ENCODE peak calls at places on chromosomes 2 and 18, in four cellular contexts. One of them, this sample, is unnamed.

GRCh38 chr2:237429761-237430160 is 15.8 kb upstream of the COL6A3 start:
- DNase-seq in fibroblast of lung: no peak
- DNase-seq in breast epithelium: no peak
- DNase-seq in CD8-positive, alpha-beta T cell: peak; percentile 53
- DNase-seq in this sample: no peak

GRCh38 chr2:69617744-69618143 is 25.8 kb downstream of the AAK1 start:
- DNase-seq in fibroblast of lung: no peak
- DNase-seq in breast epithelium: no peak
- DNase-seq in CD8-positive, alpha-beta T cell: no peak
- DNase-seq in this sample: no peak

GRCh38 chr18:60120231-60120630 is 220.4 kb downstream of the PMAIP1 start:
- DNase-seq in fibroblast of lung: no peak
- DNase-seq in breast epithelium: no peak
- DNase-seq in CD8-positive, alpha-beta T cell: no peak
- DNase-seq in this sample: no peak

GRCh38 chr2:233451950-233452349 is 97.7 kb downstream of the DGKD start:
- DNase-seq in fibroblast of lung: no peak
- DNase-seq in breast epithelium: no peak
- DNase-seq in CD8-positive, alpha-beta T cell: no peak
- DNase-seq in this sample: no peak

GRCh38 chr2:6927753-6928152 is 10.5 kb downstream of the RNF144A start:
- DNase-seq in fibroblast of lung: no peak
- DNase-seq in breast epithelium: no peak
- DNase-seq in CD8-positive, alpha-beta T cell: no peak
- DNase-seq in this sample: no peak

GRCh38 chr2:148306027-148306426 is 285.1 kb downstream of the MBD5 start:
- DNase-seq in fibroblast of lung: no peak
- DNase-seq in breast epithelium: no peak
- DNase-seq in CD8-positive, alpha-beta T cell: no peak
- DNase-seq in this sample: no peak

GRCh38 chr18:63860536-63860930 is 27.0 kb upstream of the SERPINB2 start:
- DNase-seq in fibroblast of lung: no peak
- DNase-seq in breast epithelium: no peak
- DNase-seq in CD8-positive, alpha-beta T cell: no peak
- DNase-seq in this sample: no peak

GRCh38 chr2:217459675-217460405 is 543.0 kb downstream of the TNS1 start:
- DNase-seq in fibroblast of lung: no peak
- DNase-seq in breast epithelium: no peak
- DNase-seq in CD8-positive, alpha-beta T cell: no peak
- DNase-seq in this sample: no peak

GRCh38 chr2:148122788-148123187 is 101.9 kb downstream of the MBD5 start:
- DNase-seq in fibroblast of lung: peak; percentile 12
- DNase-seq in breast epithelium: no peak
- DNase-seq in CD8-positive, alpha-beta T cell: no peak
- DNase-seq in this sample: peak; percentile 34

GRCh38 chr2:230614913-230615332 is 97.7 kb upstream of the CAB39 start:
- DNase-seq in fibroblast of lung: no peak
- DNase-seq in breast epithelium: no peak
- DNase-seq in CD8-positive, alpha-beta T cell: peak; percentile 35
- DNase-seq in this sample: no peak

GRCh38 chr18:26768388-26768787 is 97.1 kb downstream of the AQP4 start:
- DNase-seq in fibroblast of lung: no peak
- DNase-seq in breast epithelium: no peak
- DNase-seq in CD8-positive, alpha-beta T cell: no peak
- DNase-seq in this sample: no peak

GRCh38 chr18:26772691-26773090 is 92.8 kb downstream of the AQP4 start:
- DNase-seq in fibroblast of lung: no peak
- DNase-seq in breast epithelium: no peak
- DNase-seq in CD8-positive, alpha-beta T cell: no peak
- DNase-seq in this sample: no peak

GRCh38 chr18:26777316-26778053 is 88.0 kb downstream of the AQP4 start:
- DNase-seq in fibroblast of lung: no peak
- DNase-seq in breast epithelium: peak; percentile 34
- DNase-seq in CD8-positive, alpha-beta T cell: no peak
- DNase-seq in this sample: no peak

GRCh38 chr18:26771524-26771923 is 94.0 kb downstream of the AQP4 start:
- DNase-seq in fibroblast of lung: no peak
- DNase-seq in breast epithelium: no peak
- DNase-seq in CD8-positive, alpha-beta T cell: no peak
- DNase-seq in this sample: no peak
- TF ChIP-seq CTCF in fibroblast of lung: peak; percentile 8
- TF ChIP-seq CTCF in breast epithelium: peak; percentile 37
- TF ChIP-seq CTCF in CD8-positive, alpha-beta T cell: no peak
- TF ChIP-seq CTCF in this sample: no peak

DNA sequence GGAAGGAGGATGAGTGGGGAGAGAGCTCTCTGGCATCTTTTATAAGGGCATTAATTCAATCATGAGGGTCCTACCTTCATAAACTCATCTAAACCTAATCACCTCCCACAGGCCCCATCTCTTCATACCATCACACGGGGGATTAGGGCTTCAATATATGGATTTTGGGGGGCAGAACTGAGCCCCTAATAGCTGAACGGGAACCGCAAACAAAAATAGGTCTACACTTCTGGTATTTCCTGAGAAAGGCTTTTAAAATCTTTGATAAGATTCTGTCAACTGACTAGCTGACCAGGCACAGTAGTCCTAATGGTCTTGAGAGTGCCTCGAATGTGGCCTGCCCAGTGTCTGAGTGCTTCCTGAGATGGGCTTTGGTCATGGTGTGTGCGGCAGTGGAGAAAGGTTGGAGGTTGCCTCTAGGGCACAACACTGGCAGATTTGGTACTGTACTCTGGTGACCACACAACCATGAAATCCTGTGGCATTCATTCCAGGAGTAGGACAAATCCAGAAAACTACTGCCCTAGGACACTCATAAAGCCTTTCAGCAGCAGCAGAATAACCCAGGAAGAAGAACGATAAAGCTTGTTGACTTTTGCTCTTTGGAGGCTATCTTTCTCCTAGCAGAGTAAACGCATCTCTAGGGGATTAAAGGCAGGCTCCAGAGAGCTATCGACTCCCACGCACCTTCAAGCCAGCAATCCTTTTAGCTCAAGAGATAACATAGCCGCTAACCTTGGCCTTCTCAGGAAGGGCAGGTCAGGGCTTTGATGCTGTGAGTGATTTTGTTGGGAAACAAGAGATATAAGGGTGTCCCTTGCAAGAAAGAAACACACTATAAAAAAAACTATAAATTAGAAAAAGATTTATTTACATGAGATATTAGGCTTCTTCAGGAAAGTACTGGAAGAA is 12.3 kb upstream of the APOB start:
- DNase-seq in fibroblast of lung: no peak
- DNase-seq in breast epithelium: no peak
- DNase-seq in CD8-positive, alpha-beta T cell: no peak
- DNase-seq in this sample: no peak
- H3K27ac ChIP-seq in fibroblast of lung: no peak overlapping the region
- H3K27ac ChIP-seq in breast epithelium: no peak overlapping the region
- H3K27ac ChIP-seq in CD8-positive, alpha-beta T cell: no peak overlapping the region
- H3K27ac ChIP-seq in this sample: no peak overlapping the region

GRCh38 chr2:31725444-31725843 is 144.7 kb upstream of the SRD5A2 start:
- DNase-seq in fibroblast of lung: no peak
- DNase-seq in breast epithelium: no peak
- DNase-seq in CD8-positive, alpha-beta T cell: no peak
- DNase-seq in this sample: no peak

GRCh38 chr2:31728406-31729064 is 147.8 kb upstream of the SRD5A2 start:
- DNase-seq in fibroblast of lung: no peak
- DNase-seq in breast epithelium: no peak
- DNase-seq in CD8-positive, alpha-beta T cell: no peak
- DNase-seq in this sample: no peak

GRCh38 chr2:31729065-31729439 is 148.3 kb upstream of the SRD5A2 start:
- DNase-seq in fibroblast of lung: no peak
- DNase-seq in breast epithelium: no peak
- DNase-seq in CD8-positive, alpha-beta T cell: no peak
- DNase-seq in this sample: no peak

DNA sequence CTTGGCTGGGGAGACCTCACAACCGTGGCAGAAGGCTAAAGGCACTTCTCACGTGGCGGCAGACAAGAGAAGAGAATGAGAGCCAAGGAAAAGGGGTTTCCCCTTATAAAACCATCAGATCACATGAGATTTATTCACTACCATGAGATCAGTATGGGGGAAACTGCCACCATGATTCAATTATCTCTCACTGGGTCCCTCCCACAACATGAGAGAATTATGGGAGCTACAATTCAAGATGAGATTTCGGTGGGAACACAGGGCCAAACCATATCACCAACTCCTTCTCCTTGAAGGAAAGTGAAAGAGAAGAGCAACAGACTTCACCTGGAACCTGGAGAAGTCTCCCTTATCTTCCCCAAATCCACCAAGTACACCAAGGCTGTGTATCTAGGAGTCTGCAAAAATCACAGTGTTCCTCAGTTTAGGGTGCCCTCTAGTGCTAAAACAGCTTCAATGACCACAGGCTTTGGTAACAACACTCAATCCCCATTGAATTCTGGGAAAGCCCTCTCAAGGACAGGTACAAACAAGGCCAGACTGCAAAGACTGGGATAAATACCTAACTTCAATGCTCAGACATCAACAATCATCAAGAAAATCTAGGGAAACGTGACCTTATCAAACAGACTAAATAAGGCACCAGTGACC is 148.8 kb upstream of the SRD5A2 start:
- DNase-seq in fibroblast of lung: peak; percentile 5
- DNase-seq in breast epithelium: no peak
- DNase-seq in CD8-positive, alpha-beta T cell: no peak
- DNase-seq in this sample: peak; percentile 57
- TF ChIP-seq CTCF in fibroblast of lung: peak; percentile 57
- TF ChIP-seq CTCF in breast epithelium: no peak
- TF ChIP-seq CTCF in CD8-positive, alpha-beta T cell: no peak
- TF ChIP-seq CTCF in this sample: peak; percentile 58

GRCh38 chr2:200740907-200741306 is 70.8 kb upstream of the BZW1 start:
- DNase-seq in fibroblast of lung: no peak
- DNase-seq in breast epithelium: no peak
- DNase-seq in CD8-positive, alpha-beta T cell: no peak
- DNase-seq in this sample: no peak
- H3K27ac ChIP-seq in fibroblast of lung: no peak overlapping the region
- H3K27ac ChIP-seq in breast epithelium: peak overlapping the region; percentile 93
- H3K27ac ChIP-seq in CD8-positive, alpha-beta T cell: no peak overlapping the region
- H3K27ac ChIP-seq in this sample: no peak overlapping the region

DNA sequence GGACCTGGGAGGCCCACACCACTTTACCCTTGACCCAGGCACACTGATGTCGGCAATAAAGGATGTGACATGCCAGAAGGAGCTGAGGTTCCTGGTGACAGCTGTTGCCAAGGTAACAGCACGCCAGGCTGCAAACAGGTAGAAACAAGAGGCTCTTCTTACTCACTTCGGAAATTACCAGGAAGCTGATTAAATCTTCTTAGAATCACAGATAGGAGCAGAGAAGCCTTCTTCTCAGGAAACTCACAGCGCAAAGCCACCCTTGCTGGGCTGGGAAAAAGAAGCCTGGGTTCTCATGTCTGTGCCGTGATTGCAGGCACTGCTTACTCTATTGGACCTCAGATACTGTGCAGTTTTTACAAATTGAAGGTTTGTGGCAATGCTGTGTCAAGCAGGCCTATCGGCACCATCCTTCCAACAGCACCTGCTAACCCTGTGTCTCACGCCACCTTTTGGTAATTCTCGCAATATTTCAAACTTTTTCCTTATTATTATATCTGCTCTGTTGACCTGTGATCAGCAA is 61.0 kb upstream of the TAF1B start:
- DNase-seq in fibroblast of lung: no peak
- DNase-seq in breast epithelium: peak; percentile 56
- DNase-seq in CD8-positive, alpha-beta T cell: peak; percentile 59
- DNase-seq in this sample: peak; percentile 78
- TF ChIP-seq CTCF in fibroblast of lung: no peak
- TF ChIP-seq CTCF in breast epithelium: no peak
- TF ChIP-seq CTCF in CD8-positive, alpha-beta T cell: no peak
- TF ChIP-seq CTCF in this sample: no peak

DNA sequence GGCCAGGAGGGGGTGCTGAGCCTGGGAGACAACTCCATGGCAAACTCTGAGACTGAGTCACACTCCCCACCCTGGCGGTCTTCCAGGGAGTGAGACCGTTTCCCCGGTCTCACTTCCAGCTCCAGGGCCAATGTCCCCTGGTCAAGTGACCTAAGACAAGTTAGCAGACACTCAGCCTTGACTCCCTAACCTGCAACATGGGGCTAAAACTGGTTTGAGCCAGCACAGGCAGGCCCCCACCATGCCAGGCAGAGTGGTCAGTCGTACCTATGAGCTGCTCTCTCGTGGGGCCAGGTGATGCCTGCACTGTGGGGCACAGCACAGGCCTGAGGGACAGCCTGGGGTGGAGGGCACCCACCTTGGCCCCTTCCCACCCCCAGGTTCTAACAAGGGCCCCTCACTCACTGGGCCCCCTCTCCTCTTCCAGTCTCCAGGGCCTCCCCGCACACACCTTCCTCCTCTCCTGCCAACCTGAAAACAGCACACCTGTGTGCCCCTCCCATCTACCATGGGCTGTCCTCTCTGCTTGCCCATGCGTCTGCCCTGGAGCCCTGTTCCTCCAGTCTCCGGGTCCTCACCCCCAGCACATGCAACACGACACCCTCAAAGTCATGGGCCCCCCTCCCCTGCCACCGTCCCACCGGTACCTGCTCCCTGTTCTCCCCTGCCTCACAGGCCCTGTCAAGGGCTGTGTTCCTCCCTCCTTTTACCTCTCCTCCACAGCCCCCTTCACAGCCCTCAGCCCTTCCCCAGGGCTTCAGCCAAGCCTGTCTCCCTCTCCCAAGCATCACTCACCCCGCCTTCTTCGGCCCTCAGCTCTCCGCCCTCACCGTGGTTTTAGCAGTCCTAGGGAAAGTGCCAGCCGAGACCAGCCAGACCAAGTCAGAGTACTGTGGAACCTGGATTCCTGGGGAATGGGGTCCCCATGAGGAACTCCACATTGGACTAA is 1.6 kb downstream of the GPR17 start:
- DNase-seq in fibroblast of lung: no peak
- DNase-seq in breast epithelium: no peak
- DNase-seq in CD8-positive, alpha-beta T cell: no peak
- DNase-seq in this sample: peak; percentile 31
- H3K27ac ChIP-seq in fibroblast of lung: no peak overlapping the region
- H3K27ac ChIP-seq in breast epithelium: peak overlapping the region; percentile 61
- H3K27ac ChIP-seq in CD8-positive, alpha-beta T cell: no peak overlapping the region
- H3K27ac ChIP-seq in this sample: peak overlapping the region; percentile 18

GRCh38 chr2:104701471-104701911 is 152.4 kb upstream of the POU3F3 start:
- DNase-seq in fibroblast of lung: no peak
- DNase-seq in breast epithelium: no peak
- DNase-seq in CD8-positive, alpha-beta T cell: no peak
- DNase-seq in this sample: no peak

GRCh38 chr2:104703669-104704068 is 150.2 kb upstream of the POU3F3 start:
- DNase-seq in fibroblast of lung: no peak
- DNase-seq in breast epithelium: no peak
- DNase-seq in CD8-positive, alpha-beta T cell: no peak
- DNase-seq in this sample: peak; percentile 9

GRCh38 chr2:104702026-104702425 is 151.9 kb upstream of the POU3F3 start:
- DNase-seq in fibroblast of lung: no peak
- DNase-seq in breast epithelium: no peak
- DNase-seq in CD8-positive, alpha-beta T cell: no peak
- DNase-seq in this sample: no peak

GRCh38 chr2:104702451-104702850 is 151.5 kb upstream of the POU3F3 start:
- DNase-seq in fibroblast of lung: no peak
- DNase-seq in breast epithelium: no peak
- DNase-seq in CD8-positive, alpha-beta T cell: no peak
- DNase-seq in this sample: no peak

GRCh38 chr2:104698276-104698675 is 155.6 kb upstream of the POU3F3 start:
- DNase-seq in fibroblast of lung: no peak
- DNase-seq in breast epithelium: no peak
- DNase-seq in CD8-positive, alpha-beta T cell: no peak
- DNase-seq in this sample: no peak
- TF ChIP-seq CTCF in fibroblast of lung: no peak
- TF ChIP-seq CTCF in breast epithelium: no peak
- TF ChIP-seq CTCF in CD8-positive, alpha-beta T cell: no peak
- TF ChIP-seq CTCF in this sample: no peak

This sample was measured in RWPE1.